ENCODE peak calls at places on chromosomes 11 and 22, in five cellular contexts. X, B, G, D and E are unnamed samples.

GRCh38 chr11:14934641-14935351 is 37.4 kb downstream of the CALCA start:
- DNase-seq in B (no peak), G (no peak), D (no peak), X (no peak), E (no peak)

GRCh38 chr11:123431619-123432018 is 1.6 kb downstream of the GRAMD1B start:
- DNase-seq in G (peak), D (no peak), B (peak), X (no peak), E (no peak)

GRCh38 chr11:76578655-76579046 is 91.9 kb downstream of the LRRC32 start:
- DNase-seq in D (no peak), G (no peak), X (no peak), B (no peak), E (no peak)

GRCh38 chr11:117232022-117232878 is at the start of the genes PCSK7 and RNF214:
- DNase-seq in G (peak), X (peak), B (peak), D (peak), E (peak)

GRCh38 chr11:18100926-18101656 is 4.8 kb downstream of the SAAL1 start:
- DNase-seq in D (no peak), X (no peak), B (no peak), G (peak), E (no peak)

GRCh38 chr11:32173435-32173834 is 82.6 kb downstream of the RCN1 start:
- DNase-seq in B (peak), G (peak), X (peak), D (peak), E (no peak)

GRCh38 chr11:1628506-1629325 is 859 bp upstream of the KRTAP5-5 start:
- DNase-seq in G (peak), B (peak), X (peak), D (peak), E (peak)

GRCh38 chr11:131449391-131450019 is 79.1 kb downstream of the NTM start:
- DNase-seq in B (no peak), X (no peak), D (no peak), G (no peak), E (no peak)

GRCh38 chr22:46538816-46539163 is 1.4 kb upstream of the CELSR1 start:
- DNase-seq in G (peak), B (no peak), D (no peak), X (no peak), E (no peak)

GRCh38 chr11:107928046-107928766 is at the start of gene RAB39A:
- DNase-seq in B (peak), X (peak), D (peak), G (peak), E (peak)

GRCh38 chr11:68532719-68533369 is 72.3 kb downstream of the PPP6R3 start:
- DNase-seq in X (no peak), G (no peak), B (no peak), D (no peak), E (no peak)

GRCh38 chr22:25942126-25942988 is 200.4 kb downstream of the MYO18B start:
- DNase-seq in D (no peak), G (no peak), B (no peak), X (no peak), E (no peak)

GRCh38 chr22:36486619-36487384 is 5.4 kb upstream of the TXN2 start:
- DNase-seq in D (peak), X (peak), G (peak), B (peak), E (peak)

GRCh38 chr22:49971232-49972162 is 10.9 kb downstream of the PIM3 start:
- DNase-seq in D (peak), X (peak), B (peak), G (peak), E (peak)

GRCh38 chr11:27423125-27423524 is 49.5 kb downstream of the LGR4 start:
- DNase-seq in B (no peak), X (peak), G (peak), D (no peak), E (no peak)

GRCh38 chr11:114183041-114183511 is 113.1 kb upstream of the NNMT start:
- DNase-seq in B (peak), X (peak), D (no peak), G (no peak), E (peak)